ENCODE peak calls at places on chromosome 4, in four cellular contexts. R is HepG2, H is GM12878, N is K562. O is an unnamed sample.

GRCh38 chr4:142598132-142598531 is 248.0 kb downstream of the INPP4B start:
- DNase-seq in R (no peak), H (no peak), N (no peak), O (no peak)

GRCh38 chr4:168585168-168586091 is 88.6 kb downstream of the PALLD start:
- DNase-seq in R (peak; percentile 20), H (no peak), N (peak; percentile 14), O (peak; percentile 78)

GRCh38 chr4:87037921-87038320 is 103.1 kb downstream of the AFF1 start:
- DNase-seq in R (no peak), H (no peak), N (no peak), O (no peak)

GRCh38 chr4:188428935-188429334 is 289.7 kb downstream of the TRIML1 start:
- DNase-seq in R (no peak), H (no peak), N (no peak), O (no peak)

GRCh38 chr4:107017681-107018321 is 18.3 kb downstream of the DKK2 start:
- DNase-seq in R (no peak), H (no peak), N (no peak), O (no peak)

GRCh38 chr4:94650129-94650495 is 107.6 kb upstream of the BMPR1B start:
- DNase-seq in R (no peak), H (no peak), N (no peak), O (no peak)

GRCh38 chr4:3346146-3346545 is 53.3 kb downstream of the RGS12 start:
- DNase-seq in R (peak; percentile 81), H (peak; percentile 30), N (peak; percentile 68), O (peak; percentile 78)

GRCh38 chr4:114782842-114783595 is 184.4 kb downstream of the UGT8 start:
- DNase-seq in R (no peak), H (no peak), N (no peak), O (no peak)

GRCh38 chr4:186825069-186825468 is 101.4 kb upstream of the FAT1 start:
- DNase-seq in R (peak; percentile 72), H (no peak), N (no peak), O (no peak)

GRCh38 chr4:72568959-72569718 is at the start of gene ADAMTS3:
- DNase-seq in R (no peak), H (no peak), N (peak; percentile 80), O (peak; percentile 80)

GRCh38 chr4:121057466-121057911 is 14.8 kb downstream of the NDNF start:
- DNase-seq in R (no peak), H (no peak), N (no peak), O (no peak)

GRCh38 chr4:7420661-7421040 is 14.1 kb downstream of the PSAPL1 start:
- DNase-seq in R (no peak), H (no peak), N (no peak), O (no peak)

GRCh38 chr4:7421356-7422097 is 13.2 kb downstream of the PSAPL1 start:
- DNase-seq in R (no peak), H (no peak), N (no peak), O (no peak)

GRCh38 chr4:7423391-7423790 is 11.3 kb downstream of the PSAPL1 start:
- DNase-seq in R (no peak), H (no peak), N (no peak), O (no peak)

GRCh38 chr4:7422898-7423180 is 11.9 kb downstream of the PSAPL1 start:
- DNase-seq in R (no peak), H (no peak), N (no peak), O (no peak)

GRCh38 chr4:7422098-7422897 is 12.4 kb downstream of the PSAPL1 start:
- DNase-seq in R (no peak), H (no peak), N (no peak), O (no peak)
- TF ChIP-seq TARDBP in R (no peak), H (no peak), N (no peak), O (no peak)

GRCh38 chr4:80367737-80368136 is 32.2 kb downstream of the CFAP299 start:
- DNase-seq in R (no peak), H (no peak), N (no peak), O (no peak)
- TF ChIP-seq TARDBP in R (no peak), H (no peak), N (no peak), O (no peak)

DNA sequence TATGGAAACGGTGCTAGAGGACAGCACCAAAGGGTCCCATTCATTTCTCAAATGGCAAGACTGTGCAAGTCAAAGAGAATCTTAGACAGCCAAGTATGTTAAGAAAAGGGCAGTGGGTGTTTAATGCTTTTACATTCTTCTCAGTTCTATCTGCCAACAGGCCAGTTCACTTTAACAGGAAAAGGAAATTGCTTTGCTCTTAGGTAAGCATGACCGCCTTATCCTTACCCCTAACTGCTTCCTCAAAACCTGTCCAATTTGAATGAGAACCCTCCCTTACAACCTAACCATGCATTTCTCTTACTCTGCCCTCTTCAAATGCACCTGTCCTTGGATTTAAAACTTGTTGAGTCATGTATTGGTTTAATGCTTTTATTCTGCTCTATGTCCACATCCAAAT is 44.5 kb upstream of the BLTP1 start:
- DNase-seq in R (no peak), H (no peak), N (no peak), O (no peak)
- TF ChIP-seq TARDBP in R (no peak), H (no peak), N (no peak), O (no peak)

GRCh38 chr4:82591592-82591991 is 29.8 kb upstream of the TMEM150C start:
- DNase-seq in R (no peak), H (no peak), N (no peak), O (no peak)
- TF ChIP-seq TARDBP in R (no peak), H (no peak), N (no peak), O (no peak)

GRCh38 chr4:148225639-148226038 is 216.6 kb downstream of the NR3C2 start:
- DNase-seq in R (no peak), H (no peak), N (no peak), O (no peak)
- TF ChIP-seq TARDBP in R (no peak), H (no peak), N (no peak), O (no peak)

GRCh38 chr4:38925492-38926418 is 58.1 kb downstream of the FAM114A1 start:
- DNase-seq in R (no peak), H (no peak), N (no peak), O (peak; percentile 9)
- TF ChIP-seq TARDBP in R (no peak), H (no peak), N (no peak), O (no peak)

O was measured in HEK293T.